ENCODE peak calls at places on chromosomes 16 and 17, in ten cellular contexts. S, A, J, E, Q, M, K, T, N and H are unnamed samples.
A peak's percentile ranks its signal among the peaks of the same experiment; 100 is the strongest.

GRCh38 chr16:75248142-75248535 is 3.3 kb downstream of the BCAR1 start:
- DNase-seq in S (no peak), A (no peak), J (peak; percentile 72), E (peak; percentile 85), Q (peak; percentile 77), M (no peak), K (no peak), T (no peak), N (no peak), H (no peak)

GRCh38 chr16:81238296-81239011 is at the start of gene BCO1:
- DNase-seq in S (peak; percentile 40), A (peak; percentile 87), J (no peak), E (no peak), Q (no peak), M (peak; percentile 39), K (peak; percentile 57), T (peak; percentile 11), N (no peak), H (peak; percentile 76)

GRCh38 chr16:88905563-88905962 is 39.1 kb upstream of the PABPN1L start:
- DNase-seq in S (no peak), A (peak; percentile 79), J (no peak), E (no peak), Q (no peak), M (peak; percentile 76), K (no peak), T (no peak), N (no peak), H (peak; percentile 86)

GRCh38 chr17:75012320-75013076 is at the start of gene MRPL58:
- DNase-seq in S (peak; percentile 83), A (peak; percentile 95), J (peak; percentile 88), E (peak; percentile 79), Q (peak; percentile 77), M (peak; percentile 97), K (peak; percentile 91), T (peak; percentile 88), N (peak; percentile 78), H (peak; percentile 99)

GRCh38 chr17:15981646-15982580 is 17.6 kb downstream of the ZSWIM7 start:
- DNase-seq in S (no peak), A (no peak), J (no peak), E (no peak), Q (no peak), M (no peak), K (no peak), T (no peak), N (no peak), H (no peak)

GRCh38 chr16:54282923-54283734 is 3.5 kb downstream of the IRX3 start:
- DNase-seq in S (no peak), A (peak; percentile 53), J (no peak), E (no peak), Q (no peak), M (peak; percentile 34), K (no peak), T (no peak), N (no peak), H (peak; percentile 74)

GRCh38 chr16:57686577-57686976 is 8.0 kb upstream of the DRC7 start:
- DNase-seq in S (no peak), A (no peak), J (no peak), E (no peak), Q (no peak), M (no peak), K (no peak), T (no peak), N (no peak), H (no peak)

GRCh38 chr17:13750783-13751484 is 149.2 kb upstream of the HS3ST3A1 start:
- DNase-seq in S (no peak), A (no peak), J (no peak), E (no peak), Q (no peak), M (peak; percentile 77), K (no peak), T (no peak), N (no peak), H (peak; percentile 79)

GRCh38 chr17:37131670-37132620 is 183.2 kb downstream of the AATF start:
- DNase-seq in S (no peak), A (peak; percentile 29), J (no peak), E (no peak), Q (no peak), M (no peak), K (no peak), T (no peak), N (no peak), H (no peak)

GRCh38 chr17:74123866-74124265 is 79.6 kb upstream of the RPL38 start:
- DNase-seq in S (no peak), A (no peak), J (no peak), E (no peak), Q (no peak), M (no peak), K (no peak), T (no peak), N (no peak), H (no peak)